ENCODE peak calls at places on chromosomes 16 and 17, in eight cellular contexts. P, T, Y, L, Q, X, C and E are unnamed samples.

GRCh38 chr16:49619811-49620157 is 236.1 kb downstream of the ZNF423 start:
- DNase-seq in X (peak), Q (no peak), Y (no peak), C (no peak), T (no peak), P (no peak), L (no peak), E (no peak)

GRCh38 chr17:55334285-55334684 is 69.5 kb downstream of the HLF start:
- DNase-seq in Y (no peak), T (no peak), X (no peak), P (peak), C (no peak), Q (no peak), L (no peak), E (peak)

GRCh38 chr16:17431012-17431411 is 39.7 kb downstream of the XYLT1 start:
- DNase-seq in X (no peak), C (no peak), Y (no peak), Q (no peak), P (no peak), T (no peak), L (no peak), E (no peak)

GRCh38 chr16:14001521-14001920 is 69.6 kb upstream of the MRTFB start:
- DNase-seq in L (no peak), Y (no peak), T (no peak), X (peak), Q (no peak), C (no peak), P (no peak), E (no peak)

GRCh38 chr17:62998665-62999393 is 32.8 kb downstream of the TANC2 start:
- DNase-seq in T (peak), C (no peak), X (no peak), P (peak), L (no peak), Q (no peak), Y (peak), E (no peak)

GRCh38 chr16:81585785-81586184 is 141.2 kb downstream of the CMIP start:
- DNase-seq in Q (no peak), C (no peak), T (no peak), L (no peak), P (peak), X (no peak), Y (peak), E (no peak)

GRCh38 chr17:28878981-28879380 is 18.6 kb downstream of the FLOT2 start:
- DNase-seq in X (no peak), Q (no peak), P (peak), T (peak), C (no peak), L (no peak), Y (peak), E (no peak)

GRCh38 chr16:22813223-22813945 is 578 bp upstream of the HS3ST2 start:
- DNase-seq in T (peak), P (no peak), Y (peak), C (no peak), L (no peak), X (peak), Q (no peak), E (peak)

GRCh38 chr16:50683689-50684374 is 2.7 kb upstream of the SNX20 start:
- DNase-seq in P (no peak), C (no peak), L (no peak), T (no peak), Y (no peak), Q (no peak), X (no peak), E (no peak)

GRCh38 chr17:51397361-51398127 is 137.2 kb downstream of the UTP18 start:
- DNase-seq in X (no peak), Y (peak), C (peak), Q (no peak), L (peak), P (peak), T (peak), E (no peak)

GRCh38 chr17:61307905-61308886 is 91.4 kb upstream of the TBX2 start:
- DNase-seq in P (peak), C (peak), Y (peak), X (peak), L (peak), T (no peak), Q (peak), E (peak)

GRCh38 chr17:4599505-4600281 is 15.4 kb downstream of the SMTNL2 start:
- DNase-seq in X (no peak), L (peak), Y (peak), T (peak), Q (no peak), C (no peak), P (no peak), E (no peak)

GRCh38 chr16:56195151-56195550 is 3.9 kb downstream of the GNAO1 start:
- DNase-seq in C (no peak), L (no peak), T (no peak), Q (no peak), Y (no peak), X (no peak), P (no peak), E (no peak)

GRCh38 chr17:75526555-75527270 is 1.2 kb downstream of the LLGL2 start:
- DNase-seq in Q (no peak), X (no peak), C (no peak), Y (no peak), L (no peak), P (no peak), T (no peak), E (no peak)

DNA sequence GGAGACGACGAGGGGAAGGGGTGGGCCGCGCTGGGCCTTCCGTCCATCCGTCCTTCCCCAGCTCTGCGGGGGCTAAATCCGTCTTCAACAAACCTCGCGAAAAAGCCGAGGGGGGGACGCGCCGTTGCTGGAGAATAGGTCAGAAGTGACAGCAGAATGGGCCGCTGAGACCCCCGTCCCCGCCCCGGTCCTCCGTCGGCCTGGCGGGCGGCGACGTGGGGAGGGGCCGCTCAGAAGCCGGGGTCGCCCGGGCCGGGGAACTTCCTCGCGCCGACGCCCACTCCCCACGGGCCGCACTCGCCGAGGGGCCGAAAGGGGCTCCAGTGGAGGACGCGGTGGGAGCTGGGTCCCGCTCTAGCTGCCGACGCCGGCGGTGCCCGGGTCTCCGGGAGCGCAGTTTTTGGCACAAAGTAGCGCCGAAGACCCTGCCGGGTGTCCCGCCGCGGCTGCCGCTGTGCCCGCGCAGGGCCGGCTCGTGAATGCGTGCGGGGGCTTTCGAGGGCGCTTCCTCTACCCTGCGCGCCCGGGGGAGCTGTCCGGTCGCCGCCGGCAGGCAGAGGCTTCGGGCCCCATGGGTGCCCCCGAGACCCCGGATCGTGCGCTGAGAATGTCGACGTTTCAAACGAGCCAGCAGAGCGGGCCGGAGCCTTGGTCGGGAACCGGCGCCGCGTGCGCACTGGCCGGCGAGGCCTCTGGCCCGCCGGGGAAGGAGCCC is 46.4 kb upstream of the SLC38A10 start:
- DNase-seq in T (no peak), C (no peak), Y (no peak), X (no peak), P (no peak), L (no peak), Q (no peak), E (no peak)
- H3K4me3 ChIP-seq in T (peak), C (peak), Y (peak), X (peak), P (no peak), L (peak), Q (no peak), E (peak)

DNA sequence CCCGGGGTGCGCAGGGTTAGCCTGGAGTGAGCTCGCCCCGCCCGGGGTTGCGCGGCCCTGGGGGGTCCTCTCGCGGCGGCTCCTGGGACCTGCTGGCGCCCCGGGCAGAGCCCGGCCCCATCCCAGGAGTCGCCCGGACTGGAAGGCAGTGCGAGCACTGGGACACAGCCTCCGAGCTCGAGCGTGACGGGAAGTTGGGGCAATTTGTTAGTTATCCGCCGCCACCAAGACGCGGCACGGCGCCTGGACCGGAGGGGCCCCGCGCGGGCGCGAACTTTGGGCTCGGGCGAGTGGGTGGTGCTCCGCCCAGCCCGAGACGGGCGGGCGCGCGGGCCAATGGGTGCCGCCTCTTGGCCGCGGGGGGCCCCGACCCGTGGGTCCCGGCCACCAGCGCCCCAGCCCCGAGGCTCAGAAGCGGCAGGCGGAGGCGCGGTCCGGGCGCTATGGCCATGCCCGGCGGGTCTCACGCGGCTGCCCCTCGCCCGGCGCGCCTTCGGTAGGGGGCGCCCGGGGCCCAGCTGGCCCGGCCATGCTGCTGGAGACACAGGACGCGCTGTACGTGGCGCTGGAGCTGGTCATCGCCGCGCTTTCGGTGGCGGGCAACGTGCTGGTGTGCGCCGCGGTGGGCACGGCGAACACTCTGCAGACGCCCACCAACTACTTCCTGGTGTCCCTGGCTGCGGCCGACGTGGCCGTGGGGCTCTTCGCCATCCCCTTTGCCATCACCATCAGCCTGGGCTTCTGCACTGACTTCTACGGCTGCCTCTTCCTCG is at the start of gene ADORA2B:
- DNase-seq in P (peak), X (no peak), L (no peak), Q (no peak), T (peak), Y (peak), C (no peak), E (no peak)
- TF ChIP-seq CTCF in P (peak), X (peak), L (peak), Q (peak), T (peak), Y (peak), C (peak), E (peak)

GRCh38 chr17:64460955-64461354 is 12.0 kb downstream of the MILR1 start:
- DNase-seq in Y (peak), C (no peak), L (no peak), Q (no peak), P (no peak), X (no peak), T (no peak), E (no peak)

GRCh38 chr17:64459284-64459747 is 10.4 kb downstream of the MILR1 start:
- DNase-seq in X (no peak), Q (peak), L (peak), C (no peak), T (peak), P (peak), Y (peak), E (no peak)

GRCh38 chr17:64455993-64456885 is 7.3 kb downstream of the MILR1 start:
- DNase-seq in P (no peak), C (no peak), T (no peak), L (no peak), Y (no peak), X (no peak), Q (no peak), E (no peak)

GRCh38 chr17:64458756-64459155 is 9.8 kb downstream of the MILR1 start:
- DNase-seq in Y (no peak), T (no peak), X (no peak), C (no peak), L (no peak), P (no peak), Q (no peak), E (no peak)

GRCh38 chr17:64457156-64457555 is 8.2 kb downstream of the MILR1 start:
- DNase-seq in Y (peak), T (no peak), L (peak), X (no peak), P (no peak), Q (no peak), C (peak), E (no peak)
- H3K4me3 ChIP-seq in Y (no peak), T (no peak), L (no peak), X (no peak), P (no peak), Q (no peak), C (no peak), E (no peak)

DNA sequence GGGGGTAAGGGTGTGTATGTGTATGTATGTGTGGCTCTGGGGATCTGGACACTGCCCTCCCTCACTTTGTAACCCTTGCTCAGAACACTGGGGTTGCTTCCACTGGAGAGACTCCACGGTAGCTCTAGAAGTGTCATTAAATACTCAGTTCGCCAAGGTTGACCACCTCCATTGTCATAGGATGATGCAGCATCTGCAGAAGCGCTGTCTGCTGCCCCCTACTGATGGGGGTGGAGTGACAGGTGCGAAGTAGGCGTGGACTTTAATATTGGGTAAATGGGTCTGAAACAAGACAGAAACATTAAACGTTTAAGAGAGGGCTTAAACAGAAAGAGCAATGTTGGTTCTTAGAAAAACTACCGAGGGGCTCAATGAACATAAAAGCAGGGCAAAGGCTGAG is 35.5 kb upstream of the STAC2 start:
- DNase-seq in Y (no peak), T (no peak), C (no peak), Q (no peak), P (peak), X (no peak), L (no peak), E (no peak)
- TF ChIP-seq CTCF in Y (peak), T (no peak), C (no peak), Q (peak), P (peak), X (peak), L (peak), E (peak)

GRCh38 chr17:46159686-46160085 is 33.5 kb downstream of the KANSL1 start:
- DNase-seq in T (peak), C (peak), X (no peak), P (no peak), L (no peak), Y (peak), Q (peak), E (no peak)
- H3K4me3 ChIP-seq in T (no peak), C (no peak), X (no peak), P (no peak), L (no peak), Y (no peak), Q (no peak), E (no peak)

DNA sequence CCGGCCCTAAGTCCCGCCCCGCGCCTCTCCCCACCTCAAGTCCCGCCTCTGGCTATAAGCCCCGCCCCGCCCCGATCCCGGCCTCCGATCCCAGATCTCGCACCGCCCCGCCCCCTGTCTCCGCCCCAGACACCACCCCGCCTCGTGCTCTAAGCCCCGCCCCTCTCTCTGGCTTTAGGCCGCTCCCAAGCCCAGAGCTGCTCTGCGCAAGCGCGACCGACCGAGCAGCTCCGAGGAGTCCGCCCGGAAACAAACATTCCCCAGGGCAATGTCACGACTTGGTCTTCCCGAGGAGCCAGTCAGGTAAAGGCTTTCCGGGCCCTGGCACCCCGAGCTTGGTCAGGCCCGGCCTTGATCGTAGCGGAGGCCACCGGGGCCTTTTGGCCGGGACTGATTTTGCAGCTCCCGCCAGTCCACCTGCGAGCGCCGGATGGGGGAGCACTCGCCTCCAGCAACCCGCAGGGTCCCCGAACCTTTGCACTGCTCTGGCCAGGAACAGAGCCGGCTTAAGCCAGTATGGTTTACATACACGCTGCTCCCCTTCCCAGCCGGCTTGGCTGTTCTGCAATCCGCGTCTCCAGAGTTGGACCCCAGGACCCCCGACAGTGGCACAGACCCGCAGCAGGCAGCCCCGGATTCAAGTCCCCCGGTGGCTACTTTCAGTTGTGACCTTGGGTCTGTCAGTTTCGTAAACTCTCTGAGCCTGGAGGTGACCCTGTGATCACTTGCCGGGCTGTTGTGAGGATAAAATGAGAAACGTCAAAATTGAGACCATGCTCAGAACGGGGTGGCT is at the start of gene NUDT7:
- DNase-seq in T (peak), X (peak), Y (peak), C (peak), L (peak), Q (peak), P (peak), E (peak)
- TF ChIP-seq CTCF in T (peak), X (peak), Y (peak), C (peak), L (peak), Q (peak), P (peak), E (peak)

DNA sequence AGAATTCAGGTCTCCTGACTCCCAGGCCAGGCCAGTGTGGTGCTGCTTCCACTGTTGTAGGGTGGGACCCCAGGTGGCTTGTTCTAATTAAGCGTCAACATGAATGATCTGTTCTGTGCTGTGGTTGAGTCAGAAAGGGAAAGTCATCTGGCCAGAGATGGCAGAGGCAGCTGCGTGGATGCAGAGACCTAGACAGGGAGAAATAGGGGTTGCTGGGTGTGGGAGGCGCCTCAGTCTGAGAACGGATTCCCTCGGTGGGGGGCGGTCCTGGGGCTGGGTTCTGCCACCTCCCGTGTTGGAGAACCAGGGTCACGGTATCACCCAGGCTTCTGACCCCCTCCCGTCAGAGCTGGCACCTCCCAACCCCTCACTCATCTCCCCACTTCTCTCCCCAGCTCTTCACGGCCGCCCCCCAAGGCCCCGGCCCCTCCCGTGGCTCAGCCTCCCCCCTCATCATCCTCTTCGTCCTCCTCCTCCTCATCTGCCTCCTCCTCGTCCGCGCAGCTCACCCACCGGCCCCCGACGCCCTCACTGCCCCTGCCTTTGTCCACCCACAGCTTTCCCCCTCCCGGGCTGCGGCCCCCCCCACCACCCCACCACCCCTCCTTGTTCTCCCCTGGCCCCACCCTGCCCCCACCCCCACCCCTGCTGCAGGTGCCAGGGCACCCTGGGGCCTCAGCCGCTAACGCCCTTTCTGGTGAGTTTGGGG is 5.7 kb downstream of the FBRS start:
- DNase-seq in Y (no peak), T (no peak), P (no peak), Q (no peak), X (no peak), L (no peak), C (no peak), E (no peak)
- H3K4me3 ChIP-seq in Y (no peak), T (no peak), P (no peak), Q (no peak), X (no peak), L (no peak), C (no peak), E (no peak)

GRCh38 chr16:69563605-69564580 is 1.9 kb upstream of the NFAT5 start:
- DNase-seq in X (no peak), L (no peak), P (peak), Q (no peak), Y (peak), C (no peak), T (peak), E (no peak)
- TF ChIP-seq CTCF in X (no peak), L (no peak), P (no peak), Q (no peak), Y (no peak), C (no peak), T (no peak), E (no peak)

GRCh38 chr17:78368348-78368747 is 8.5 kb upstream of the SOCS3 start:
- DNase-seq in P (no peak), X (no peak), Q (no peak), C (no peak), T (no peak), L (no peak), Y (no peak), E (no peak)

GRCh38 chr17:78364436-78365281 is 4.8 kb upstream of the SOCS3 start:
- DNase-seq in P (no peak), X (no peak), Q (no peak), Y (no peak), L (no peak), C (no peak), T (no peak), E (no peak)

GRCh38 chr17:78367193-78367592 is 7.3 kb upstream of the SOCS3 start:
- DNase-seq in P (no peak), Y (no peak), Q (no peak), X (no peak), L (no peak), T (no peak), C (no peak), E (no peak)

GRCh38 chr17:78366109-78366848 is 6.4 kb upstream of the SOCS3 start:
- DNase-seq in Y (peak), L (no peak), X (no peak), P (no peak), T (no peak), Q (no peak), C (no peak), E (no peak)

DNA sequence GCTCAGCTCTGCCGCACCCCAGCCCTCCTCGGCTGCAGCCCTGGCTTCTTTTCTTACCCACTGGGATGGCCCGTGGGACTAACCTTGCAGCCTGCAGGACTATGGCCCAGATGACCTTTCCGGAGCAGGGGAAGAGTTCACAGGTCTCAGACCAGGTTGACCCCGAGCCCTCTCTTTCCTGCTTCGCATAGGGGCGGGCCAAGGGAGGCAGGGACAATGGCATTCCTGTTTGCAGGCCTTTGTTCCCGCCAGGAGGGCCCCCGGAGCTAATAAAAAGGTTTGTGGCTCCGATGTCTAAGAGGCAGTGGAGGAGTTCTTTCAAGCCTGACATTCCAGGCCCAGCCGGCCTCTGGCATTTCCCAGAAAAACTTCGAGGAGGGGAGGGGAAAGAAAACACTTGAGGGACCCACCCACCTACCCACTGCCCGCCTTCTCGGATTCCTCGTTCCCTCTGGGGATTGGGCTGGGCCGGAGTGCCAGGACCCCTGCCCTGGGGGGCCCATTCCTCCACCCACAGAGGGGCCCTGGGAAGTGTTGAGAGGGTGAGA is 5.8 kb upstream of the SOCS3 start:
- DNase-seq in X (no peak), T (no peak), L (no peak), Q (no peak), Y (peak), C (no peak), P (no peak), E (no peak)
- H3K4me3 ChIP-seq in X (no peak), T (no peak), L (no peak), Q (no peak), Y (no peak), C (peak), P (no peak), E (no peak)